ENCODE peak calls at places on chromosomes 4 and X, in five cellular contexts. D is naive thymus-derived CD4-positive, alpha-beta T cell; X is HCT116; A is IMR-90; L is right cardiac atrium. P is an unnamed sample. For H3K4me1, the result is how much of the 10 kb centered on the place peaks cover.

GRCh38 chr4:6293661-6294060 is 24.0 kb downstream of the WFS1 start:
- DNase-seq in L (no peak), A (no peak), D (no peak), X (no peak), P (no peak)

GRCh38 chrX:96696462-96696861 is 11.8 kb downstream of the DIAPH2 start:
- DNase-seq in X (no peak), A (no peak), D (no peak), L (no peak), P (no peak)

GRCh38 chr4:97560009-97560408 is 583.3 kb downstream of the STPG2 start:
- DNase-seq in L (no peak), D (no peak), X (no peak), A (no peak), P (no peak)

GRCh38 chr4:118865091-118865708 is 23.5 kb upstream of the SYNPO2 start:
- DNase-seq in X (peak), L (peak), A (peak), D (peak), P (no peak)

GRCh38 chr4:74874785-74875367 is 58.0 kb upstream of the PARM1 start:
- DNase-seq in X (peak), D (peak), L (no peak), A (peak), P (peak)

GRCh38 chr4:74546020-74546419 is 101.1 kb downstream of the AREG start:
- DNase-seq in A (no peak), D (no peak), L (no peak), X (no peak), P (no peak)

GRCh38 chr4:124851741-124852140 is 139.2 kb upstream of the ANKRD50 start:
- DNase-seq in X (no peak), D (no peak), L (no peak), A (no peak), P (no peak)

GRCh38 chrX:134551365-134552095 is 91.6 kb downstream of the HPRT1 start:
- DNase-seq in X (no peak), A (peak), L (peak), D (no peak), P (no peak)

GRCh38 chr4:123995939-123996338 is 599.3 kb downstream of the SPRY1 start:
- DNase-seq in D (no peak), X (no peak), L (no peak), A (peak), P (no peak)

GRCh38 chr4:82798168-82799005 is at the start of gene SCD5:
- DNase-seq in D (peak), A (peak), L (peak), X (peak), P (peak)

GRCh38 chr4:103887191-103887590 is 167.4 kb upstream of the TACR3 start:
- DNase-seq in X (no peak), D (no peak), L (no peak), A (no peak), P (no peak)

GRCh38 chr4:22167201-22167600 is 218.6 kb upstream of the KCNIP4 start:
- DNase-seq in A (no peak), L (no peak), D (no peak), X (no peak), P (no peak)

GRCh38 chr4:105154576-105154975 is 7.9 kb downstream of the TET2 start:
- DNase-seq in D (no peak), X (no peak), A (no peak), L (no peak), P (no peak)

GRCh38 chr4:110629214-110629754 is 6.4 kb upstream of the PITX2 start:
- DNase-seq in L (no peak), A (no peak), X (no peak), D (no peak), P (no peak)
- H3K4me3 ChIP-seq in L (no peak), A (no peak), X (no peak), D (no peak), P (no peak)

DNA sequence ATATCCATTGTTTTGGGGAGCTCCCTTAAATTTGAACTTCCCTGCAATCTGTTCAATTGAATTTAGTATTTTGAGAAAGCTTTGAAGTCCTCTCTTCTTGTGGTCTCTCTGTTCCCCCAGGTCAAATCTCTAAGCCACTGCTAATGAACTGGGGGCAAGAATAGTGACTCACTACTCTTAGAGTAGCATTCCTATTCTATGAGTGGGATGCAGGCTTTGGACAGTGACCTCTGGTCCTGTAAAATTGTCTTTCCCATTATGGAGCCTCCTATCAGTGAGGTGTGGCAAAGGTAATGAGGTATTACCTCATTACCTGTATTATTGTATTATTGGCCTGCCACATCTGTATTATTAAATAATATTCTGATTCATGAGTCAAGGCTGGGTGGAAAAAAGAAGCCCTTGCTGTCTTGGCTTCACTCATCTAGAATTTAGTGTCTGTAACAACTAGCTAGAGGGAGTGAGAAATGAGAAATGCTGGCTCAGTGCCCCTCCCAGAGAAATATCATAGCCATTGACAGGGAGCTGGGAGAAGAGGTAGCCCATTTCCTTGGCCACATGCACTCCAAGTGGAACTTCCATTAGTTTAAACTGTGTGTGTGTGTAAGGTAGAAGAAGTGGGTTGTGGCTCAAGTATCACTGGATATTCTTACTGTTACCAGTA is 393.9 kb upstream of the CTSO start:
- DNase-seq in D (no peak), L (no peak), A (peak), X (peak), P (no peak)
- H3K27ac ChIP-seq in D (no peak), L (no peak), A (no peak), X (peak), P (no peak)

DNA sequence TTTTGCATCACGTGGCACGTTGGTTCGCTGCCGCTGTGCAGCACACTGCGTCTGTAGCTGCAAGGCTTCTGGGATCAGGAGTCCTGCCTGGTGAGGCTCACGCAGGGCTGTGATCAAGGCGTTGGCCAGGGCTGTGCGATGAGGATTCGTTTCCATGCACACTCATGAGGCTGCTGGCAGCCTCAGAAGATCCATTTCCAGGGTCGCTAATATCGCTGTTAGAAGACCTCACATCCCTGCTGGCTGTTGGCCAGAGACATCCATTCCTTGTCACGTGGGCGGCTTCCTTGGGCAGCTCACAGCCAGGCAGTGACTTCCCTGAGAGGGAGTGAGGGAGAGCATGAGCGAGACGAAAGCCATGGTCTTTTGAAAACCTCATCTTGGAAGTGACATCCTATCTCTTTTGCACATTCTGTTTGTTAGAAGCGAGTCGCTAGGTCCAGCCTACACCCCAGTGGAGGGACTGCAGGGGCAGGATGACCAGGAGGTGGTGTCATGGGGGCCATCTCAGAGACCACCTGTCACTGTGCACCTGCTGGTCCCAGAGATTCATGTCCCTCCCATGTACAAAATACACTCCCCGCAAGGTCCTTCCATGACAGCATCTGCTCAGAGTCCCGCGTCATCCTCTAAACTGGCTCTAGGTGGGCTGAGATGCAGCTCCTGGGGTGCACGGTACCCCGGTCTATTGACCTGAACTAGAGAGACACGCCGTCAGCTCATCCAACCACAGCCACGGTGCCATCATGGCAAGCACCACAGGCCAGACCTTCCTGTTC is 12.2 kb downstream of the RGS12 start:
- DNase-seq in A (peak), X (no peak), D (no peak), L (peak), P (no peak)
- H3K4me1 ChIP-seq in A (under half), X (under half), D (under half), L (under half), P (half or more)

GRCh38 chr4:109432203-109432602 is 1.4 kb upstream of the SEC24B start:
- DNase-seq in D (no peak), A (no peak), X (no peak), L (no peak), P (no peak)
- H3K4me3 ChIP-seq in D (no peak), A (no peak), X (peak), L (no peak), P (peak)

GRCh38 chrX:103536071-103536470 is 16.8 kb upstream of the RAB40A start:
- DNase-seq in A (no peak), L (peak), D (no peak), X (no peak), P (no peak)
- H3K27ac ChIP-seq in A (no peak), L (peak), D (no peak), X (no peak), P (no peak)

GRCh38 chr4:17063870-17064269 is 165.4 kb upstream of the LDB2 start:
- DNase-seq in L (no peak), A (peak), X (no peak), D (no peak), P (no peak)
- H3K4me1 ChIP-seq in L (under half), A (under half), X (under half), D (under half), P (under half)

GRCh38 chr4:159248383-159249178 is 145.7 kb downstream of the RAPGEF2 start:
- DNase-seq in L (no peak), A (peak), X (no peak), D (no peak), P (no peak)
- H3K4me3 ChIP-seq in L (peak), A (peak), X (no peak), D (no peak), P (peak)

GRCh38 chr4:155889946-155890345 is 13.6 kb upstream of the TDO2 start:
- DNase-seq in L (no peak), D (no peak), A (no peak), X (no peak), P (no peak)
- H3K27ac ChIP-seq in L (no peak), D (no peak), A (no peak), X (no peak), P (no peak)

GRCh38 chr4:80012291-80012690 is 60.7 kb downstream of the ANTXR2 start:
- DNase-seq in A (no peak), X (no peak), D (no peak), L (no peak), P (no peak)

GRCh38 chr4:80010316-80010715 is 62.7 kb downstream of the ANTXR2 start:
- DNase-seq in L (no peak), D (no peak), X (no peak), A (no peak), P (no peak)

GRCh38 chr4:80014531-80014930 is 58.5 kb downstream of the ANTXR2 start:
- DNase-seq in X (no peak), A (peak), D (no peak), L (no peak), P (no peak)

GRCh38 chr4:80008971-80009370 is 64.1 kb downstream of the ANTXR2 start:
- DNase-seq in L (no peak), D (no peak), A (no peak), X (no peak), P (no peak)

GRCh38 chr4:80011636-80012236 is 61.3 kb downstream of the ANTXR2 start:
- DNase-seq in A (peak), L (no peak), D (no peak), X (no peak), P (no peak)
- H3K4me1 ChIP-seq in A (under half), L (under half), D (under half), X (under half), P (under half)

P was measured in CD4-positive, CD25-positive, alpha-beta regulatory T cell.